ENCODE peak calls at places on chromosome 1, in seven cellular contexts. L, M, U, F, E, N and K are unnamed samples.
A peak's percentile ranks its signal among the peaks of the same experiment; 100 is the strongest.

GRCh38 chr1:154313066-154313356 is 7.9 kb upstream of the AQP10 start:
- DNase-seq in L (no peak), M (no peak), U (no peak), F (no peak), E (no peak), N (peak; percentile 50), K (no peak)

GRCh38 chr1:75472971-75473603 is 137.8 kb downstream of the SLC44A5 start:
- DNase-seq in L (no peak), M (no peak), U (no peak), F (no peak), E (no peak), N (peak; percentile 63), K (no peak)

GRCh38 chr1:14924012-14924452 is 229.5 kb upstream of the TMEM51 start:
- DNase-seq in L (peak; percentile 36), M (peak; percentile 58), U (peak; percentile 64), F (peak; percentile 76), E (peak; percentile 72), N (no peak), K (no peak)

GRCh38 chr1:185342017-185342416 is 25.0 kb upstream of the IVNS1ABP start:
- DNase-seq in L (no peak), M (no peak), U (no peak), F (no peak), E (no peak), N (no peak), K (no peak)

GRCh38 chr1:2321258-2321657 is 70.1 kb downstream of the MORN1 start:
- DNase-seq in L (no peak), M (no peak), U (no peak), F (no peak), E (no peak), N (no peak), K (no peak)

GRCh38 chr1:248047008-248047407 is 372 bp downstream of the OR2L3 start:
- DNase-seq in L (no peak), M (no peak), U (no peak), F (no peak), E (no peak), N (peak; percentile 28), K (no peak)

GRCh38 chr1:84089470-84090261 is 54.4 kb upstream of the PRKACB start:
- DNase-seq in L (no peak), M (peak; percentile 50), U (peak; percentile 89), F (no peak), E (no peak), N (peak; percentile 49), K (no peak)

GRCh38 chr1:154607084-154607747 is 770 bp downstream of the ADAR start:
- DNase-seq in L (no peak), M (peak; percentile 34), U (no peak), F (no peak), E (peak; percentile 60), N (peak; percentile 70), K (peak; percentile 56)

GRCh38 chr1:39509360-39510009 is 18.0 kb downstream of the BMP8A start:
- DNase-seq in L (no peak), M (no peak), U (no peak), F (no peak), E (no peak), N (no peak), K (no peak)

GRCh38 chr1:19643602-19644419 is at the start of gene NBL1:
- DNase-seq in L (peak; percentile 82), M (peak; percentile 77), U (peak; percentile 57), F (no peak), E (peak; percentile 38), N (no peak), K (no peak)

GRCh38 chr1:216210081-216210480 is 213.2 kb downstream of the USH2A start:
- DNase-seq in L (no peak), M (peak; percentile 8), U (peak; percentile 85), F (no peak), E (no peak), N (no peak), K (no peak)